ENCODE peak calls at places on chromosome 5, in six cellular contexts. One of them, this sample, is unnamed.

GRCh38 chr5:55923177-55923872 is 71.4 kb downstream of the IL6ST start:
- DNase-seq in K562: no peak
- DNase-seq in HepG2: no peak
- DNase-seq in GM12892: no peak
- DNase-seq in H1: peak; percentile 45
- DNase-seq in GM12878: no peak
- DNase-seq in this sample: no peak

GRCh38 chr5:135743684-135744083 is 90.8 kb upstream of the SLC25A48 start:
- DNase-seq in K562: no peak
- DNase-seq in HepG2: no peak
- DNase-seq in GM12892: no peak
- DNase-seq in H1: no peak
- DNase-seq in GM12878: no peak
- DNase-seq in this sample: no peak

GRCh38 chr5:62182802-62183201 is 123.2 kb upstream of the KIF2A start:
- DNase-seq in K562: no peak
- DNase-seq in HepG2: no peak
- DNase-seq in GM12892: no peak
- DNase-seq in H1: no peak
- DNase-seq in GM12878: no peak
- DNase-seq in this sample: no peak

GRCh38 chr5:175131432-175131831 is 312.6 kb downstream of the DRD1 start:
- DNase-seq in K562: no peak
- DNase-seq in HepG2: no peak
- DNase-seq in GM12892: no peak
- DNase-seq in H1: peak; percentile 54
- DNase-seq in GM12878: no peak
- DNase-seq in this sample: no peak

GRCh38 chr5:157855404-157855994 is 3.4 kb downstream of the CLINT1 start:
- DNase-seq in K562: peak; percentile 31
- DNase-seq in HepG2: peak; percentile 59
- DNase-seq in GM12892: no peak
- DNase-seq in H1: peak; percentile 63
- DNase-seq in GM12878: no peak
- DNase-seq in this sample: no peak

GRCh38 chr5:2901096-2901495 is 149.6 kb upstream of the IRX2 start:
- DNase-seq in K562: no peak
- DNase-seq in HepG2: no peak
- DNase-seq in GM12892: no peak
- DNase-seq in H1: peak; percentile 33
- DNase-seq in GM12878: no peak
- DNase-seq in this sample: no peak

GRCh38 chr5:91018185-91018584 is 364.9 kb downstream of the ARRDC3 start:
- DNase-seq in K562: no peak
- DNase-seq in HepG2: no peak
- DNase-seq in GM12892: no peak
- DNase-seq in H1: no peak
- DNase-seq in GM12878: no peak
- DNase-seq in this sample: no peak

GRCh38 chr5:166845044-166845443 is 1446.4 kb upstream of the WWC1 start:
- DNase-seq in K562: peak; percentile 7
- DNase-seq in HepG2: no peak
- DNase-seq in GM12892: no peak
- DNase-seq in H1: no peak
- DNase-seq in GM12878: no peak
- DNase-seq in this sample: no peak

GRCh38 chr5:14946813-14947640 is 75.4 kb upstream of the ANKH start:
- DNase-seq in K562: no peak
- DNase-seq in HepG2: peak; percentile 41
- DNase-seq in GM12892: no peak
- DNase-seq in H1: no peak
- DNase-seq in GM12878: peak; percentile 15
- DNase-seq in this sample: no peak

GRCh38 chr5:105735704-105736103 is 1935.0 kb downstream of the EFNA5 start:
- DNase-seq in K562: no peak
- DNase-seq in HepG2: no peak
- DNase-seq in GM12892: no peak
- DNase-seq in H1: no peak
- DNase-seq in GM12878: no peak
- DNase-seq in this sample: no peak

GRCh38 chr5:56685503-56686217 is 129.7 kb upstream of the MAP3K1 start:
- DNase-seq in K562: no peak
- DNase-seq in HepG2: no peak
- DNase-seq in GM12892: no peak
- DNase-seq in H1: no peak
- DNase-seq in GM12878: no peak
- DNase-seq in this sample: no peak

DNA sequence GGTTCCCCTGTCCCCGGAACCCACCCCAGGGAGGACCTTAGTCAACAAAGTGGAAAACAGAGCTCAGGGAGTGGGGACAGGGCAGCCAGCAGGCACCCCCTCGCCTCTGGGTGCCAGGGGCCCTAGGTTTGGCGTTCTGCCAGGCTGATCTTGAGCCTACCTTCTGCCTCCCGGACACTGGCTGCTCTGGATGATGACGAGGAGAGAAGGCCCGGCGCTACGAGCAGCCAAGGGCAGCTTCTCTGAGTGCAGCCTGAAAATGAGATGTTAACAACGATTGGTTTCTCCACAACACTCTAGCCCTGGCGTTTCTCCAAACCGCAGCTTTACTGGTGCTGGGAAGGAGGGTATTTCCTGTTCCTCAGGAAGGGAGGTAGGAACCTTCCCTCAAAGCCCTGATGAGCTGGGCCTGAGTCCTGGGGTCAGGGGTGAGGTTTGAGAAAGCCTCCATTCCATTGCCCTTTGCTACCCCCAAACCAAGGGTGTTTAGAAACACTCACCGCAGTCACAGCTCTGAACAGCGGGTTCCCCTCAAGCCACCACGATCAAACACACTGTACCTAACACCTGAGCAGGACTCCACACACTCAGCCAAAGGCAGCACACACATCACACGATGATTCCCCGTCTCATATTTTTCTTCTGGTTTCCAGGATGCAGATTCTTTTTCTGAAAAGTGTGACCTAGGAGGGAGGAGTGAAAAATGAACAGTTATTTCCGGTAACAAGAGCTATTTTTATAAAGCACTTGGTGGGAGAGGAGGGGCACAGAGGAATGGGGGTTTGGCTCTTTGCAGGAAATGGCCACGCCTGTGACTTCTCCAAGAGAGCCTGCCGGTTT is at the start of gene STING1:
- DNase-seq in K562: peak; percentile 75
- DNase-seq in HepG2: peak; percentile 63
- DNase-seq in GM12892: no peak
- DNase-seq in H1: no peak
- DNase-seq in GM12878: peak; percentile 41
- DNase-seq in this sample: no peak
- TF ChIP-seq POLR2A in K562: peak; percentile 76
- TF ChIP-seq POLR2A in HepG2: no peak
- TF ChIP-seq POLR2A in GM12892: no peak
- TF ChIP-seq POLR2A in H1: no peak
- TF ChIP-seq POLR2A in GM12878: peak; percentile 29
- TF ChIP-seq POLR2A in this sample: no peak

GRCh38 chr5:133508845-133509741 is 103.2 kb downstream of the FSTL4 start:
- DNase-seq in K562: no peak
- DNase-seq in HepG2: no peak
- DNase-seq in GM12892: no peak
- DNase-seq in H1: peak; percentile 26
- DNase-seq in GM12878: no peak
- DNase-seq in this sample: no peak
- TF ChIP-seq POLR2AphosphoS5 in K562: no peak
- TF ChIP-seq POLR2AphosphoS5 in HepG2: no peak
- TF ChIP-seq POLR2AphosphoS5 in GM12892: no peak
- TF ChIP-seq POLR2AphosphoS5 in H1: no peak
- TF ChIP-seq POLR2AphosphoS5 in GM12878: no peak
- TF ChIP-seq POLR2AphosphoS5 in this sample: no peak

GRCh38 chr5:134226441-134227192 is 744 bp upstream of the PPP2CA start:
- DNase-seq in K562: no peak
- DNase-seq in HepG2: peak; percentile 29
- DNase-seq in GM12892: peak; percentile 38
- DNase-seq in H1: no peak
- DNase-seq in GM12878: no peak
- DNase-seq in this sample: peak; percentile 38

GRCh38 chr5:134228624-134229023 is 2.8 kb upstream of the PPP2CA start:
- DNase-seq in K562: no peak
- DNase-seq in HepG2: no peak
- DNase-seq in GM12892: no peak
- DNase-seq in H1: no peak
- DNase-seq in GM12878: no peak
- DNase-seq in this sample: no peak

GRCh38 chr5:134225780-134226440 is at the start of gene PPP2CA:
- DNase-seq in K562: peak; percentile 93
- DNase-seq in HepG2: peak; percentile 95
- DNase-seq in GM12892: peak; percentile 87
- DNase-seq in H1: peak; percentile 99
- DNase-seq in GM12878: peak; percentile 98
- DNase-seq in this sample: peak; percentile 89

GRCh38 chr5:134227259-134227658 is 1.4 kb upstream of the PPP2CA start:
- DNase-seq in K562: peak; percentile 39
- DNase-seq in HepG2: peak; percentile 25
- DNase-seq in GM12892: no peak
- DNase-seq in H1: peak; percentile 58
- DNase-seq in GM12878: no peak
- DNase-seq in this sample: no peak

DNA sequence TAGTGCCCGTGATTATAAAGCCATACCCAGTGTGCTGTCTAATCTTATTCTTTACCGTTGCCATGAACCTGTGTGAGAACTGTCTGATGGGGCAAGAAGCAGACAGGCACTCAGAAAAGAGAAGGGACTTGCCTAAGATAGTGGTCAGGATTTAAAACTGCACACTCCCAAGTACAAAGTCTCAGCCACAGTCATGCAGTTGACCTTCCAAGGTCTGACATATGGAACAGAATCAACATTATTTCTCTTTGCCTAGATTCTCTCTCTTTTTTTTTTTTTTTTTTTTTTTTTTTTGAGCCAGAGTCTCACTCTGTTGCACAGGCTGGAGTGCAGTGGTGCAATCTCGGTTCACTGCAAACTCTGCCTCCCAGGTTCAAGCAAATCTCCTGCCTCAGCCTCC is 1.9 kb upstream of the PPP2CA start:
- DNase-seq in K562: no peak
- DNase-seq in HepG2: peak; percentile 48
- DNase-seq in GM12892: no peak
- DNase-seq in H1: no peak
- DNase-seq in GM12878: no peak
- DNase-seq in this sample: no peak
- TF ChIP-seq TAF1 in K562: no peak
- TF ChIP-seq TAF1 in HepG2: no peak
- TF ChIP-seq TAF1 in GM12892: no peak
- TF ChIP-seq TAF1 in H1: no peak
- TF ChIP-seq TAF1 in GM12878: no peak
- TF ChIP-seq TAF1 in this sample: no peak

DNA sequence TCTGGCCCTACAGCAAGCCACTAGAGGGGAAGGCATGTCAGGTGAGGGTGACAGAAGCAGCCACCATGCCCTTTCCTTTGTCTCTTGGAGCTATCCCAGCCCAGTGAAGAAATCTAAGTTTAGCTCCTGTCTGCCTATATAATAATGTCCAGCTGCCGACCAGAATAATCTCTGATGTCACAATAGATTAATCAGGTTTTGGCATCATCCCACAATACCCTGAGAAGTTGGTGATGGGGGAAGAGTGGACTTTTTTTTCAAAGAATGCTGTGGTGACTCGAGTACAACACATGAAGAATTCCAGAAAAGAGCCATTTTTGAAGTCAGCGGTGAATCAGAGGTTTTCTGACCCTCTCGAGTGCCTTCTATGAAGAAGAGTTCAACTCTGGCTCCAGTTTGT is 1.7 kb upstream of the TSLP start:
- DNase-seq in K562: no peak
- DNase-seq in HepG2: no peak
- DNase-seq in GM12892: no peak
- DNase-seq in H1: no peak
- DNase-seq in GM12878: no peak
- DNase-seq in this sample: no peak
- TF ChIP-seq POLR2A in K562: no peak
- TF ChIP-seq POLR2A in HepG2: no peak
- TF ChIP-seq POLR2A in GM12892: no peak
- TF ChIP-seq POLR2A in H1: no peak
- TF ChIP-seq POLR2A in GM12878: no peak
- TF ChIP-seq POLR2A in this sample: no peak

GRCh38 chr5:132227485-132228240 is at the start of gene P4HA2:
- DNase-seq in K562: peak; percentile 95
- DNase-seq in HepG2: peak; percentile 64
- DNase-seq in GM12892: peak; percentile 80
- DNase-seq in H1: peak; percentile 86
- DNase-seq in GM12878: no peak
- DNase-seq in this sample: peak; percentile 86
- TF ChIP-seq POLR2AphosphoS5 in K562: peak; percentile 47
- TF ChIP-seq POLR2AphosphoS5 in HepG2: peak; percentile 78
- TF ChIP-seq POLR2AphosphoS5 in GM12892: no peak
- TF ChIP-seq POLR2AphosphoS5 in H1: no peak
- TF ChIP-seq POLR2AphosphoS5 in GM12878: no peak
- TF ChIP-seq POLR2AphosphoS5 in this sample: no peak

GRCh38 chr5:150789943-150790611 is 11.5 kb downstream of the SMIM3 start:
- DNase-seq in K562: no peak
- DNase-seq in HepG2: no peak
- DNase-seq in GM12892: no peak
- DNase-seq in H1: no peak
- DNase-seq in GM12878: peak; percentile 54
- DNase-seq in this sample: no peak
- TF ChIP-seq TAF1 in K562: no peak
- TF ChIP-seq TAF1 in HepG2: no peak
- TF ChIP-seq TAF1 in GM12892: no peak
- TF ChIP-seq TAF1 in H1: no peak
- TF ChIP-seq TAF1 in GM12878: no peak
- TF ChIP-seq TAF1 in this sample: no peak

DNA sequence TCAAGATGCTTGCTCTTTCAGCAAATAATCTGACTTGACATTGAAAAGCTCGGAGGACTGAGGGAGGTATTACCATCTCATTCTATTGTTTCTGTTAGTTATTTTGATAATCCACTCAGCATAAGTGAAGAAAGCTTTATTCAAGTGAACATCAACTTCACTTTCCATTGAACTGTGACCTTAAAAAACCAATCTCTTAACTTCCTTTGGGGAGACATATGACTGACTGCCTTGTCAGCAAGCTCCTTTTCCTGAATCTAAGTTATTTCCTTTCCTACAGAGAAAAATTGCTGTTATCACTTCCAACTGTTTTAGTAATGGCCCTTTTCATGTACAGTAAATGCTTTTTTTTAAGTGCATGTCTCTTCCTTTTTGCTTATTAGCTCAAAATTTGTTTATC is 117.7 kb upstream of the DAB2 start:
- DNase-seq in K562: no peak
- DNase-seq in HepG2: no peak
- DNase-seq in GM12892: no peak
- DNase-seq in H1: no peak
- DNase-seq in GM12878: no peak
- DNase-seq in this sample: no peak
- TF ChIP-seq POLR2A in K562: no peak
- TF ChIP-seq POLR2A in HepG2: no peak
- TF ChIP-seq POLR2A in GM12892: no peak
- TF ChIP-seq POLR2A in H1: no peak
- TF ChIP-seq POLR2A in GM12878: no peak
- TF ChIP-seq POLR2A in this sample: no peak